ENCODE peak calls at places on chromosome 4, in ten cellular contexts. One of them, this sample, is unnamed.

GRCh38 chr4:102629686-102630085 is 128.5 kb downstream of the NFKB1 start:
- DNase-seq in HepG2: no peak
- DNase-seq in HFFc6: no peak
- DNase-seq in astrocyte of the spinal cord: no peak
- DNase-seq in RWPE1: no peak
- DNase-seq in activated B cell treated with CpG ODN at 0.5 μM for 24 hours: no peak
- DNase-seq in mucosa of descending colon: no peak
- DNase-seq in astrocyte of the cerebellum: no peak
- DNase-seq in psoas muscle: no peak
- DNase-seq in esophagus muscularis mucosa: no peak
- DNase-seq in this sample: no peak

GRCh38 chr4:185311113-185311888 is 84.4 kb downstream of the LRP2BP start:
- DNase-seq in HepG2: no peak
- DNase-seq in HFFc6: no peak
- DNase-seq in astrocyte of the spinal cord: no peak
- DNase-seq in RWPE1: no peak
- DNase-seq in activated B cell treated with CpG ODN at 0.5 μM for 24 hours: no peak
- DNase-seq in mucosa of descending colon: no peak
- DNase-seq in astrocyte of the cerebellum: no peak
- DNase-seq in psoas muscle: no peak
- DNase-seq in esophagus muscularis mucosa: no peak
- DNase-seq in this sample: no peak

GRCh38 chr4:110165382-110166285 is 32.8 kb downstream of the ELOVL6 start:
- DNase-seq in HepG2: no peak
- DNase-seq in HFFc6: peak; percentile 77
- DNase-seq in astrocyte of the spinal cord: peak; percentile 66
- DNase-seq in RWPE1: peak; percentile 69
- DNase-seq in activated B cell treated with CpG ODN at 0.5 μM for 24 hours: no peak
- DNase-seq in mucosa of descending colon: no peak
- DNase-seq in astrocyte of the cerebellum: no peak
- DNase-seq in psoas muscle: no peak
- DNase-seq in esophagus muscularis mucosa: no peak
- DNase-seq in this sample: peak; percentile 38

GRCh38 chr4:168273838-168274237 is 44.7 kb downstream of the DDX60 start:
- DNase-seq in HepG2: no peak
- DNase-seq in HFFc6: no peak
- DNase-seq in astrocyte of the spinal cord: no peak
- DNase-seq in RWPE1: no peak
- DNase-seq in activated B cell treated with CpG ODN at 0.5 μM for 24 hours: no peak
- DNase-seq in mucosa of descending colon: no peak
- DNase-seq in astrocyte of the cerebellum: no peak
- DNase-seq in psoas muscle: no peak
- DNase-seq in esophagus muscularis mucosa: no peak
- DNase-seq in this sample: no peak

GRCh38 chr4:163762756-163763155 is 268.3 kb downstream of the TMA16 start:
- DNase-seq in HepG2: no peak
- DNase-seq in HFFc6: no peak
- DNase-seq in astrocyte of the spinal cord: no peak
- DNase-seq in RWPE1: no peak
- DNase-seq in activated B cell treated with CpG ODN at 0.5 μM for 24 hours: no peak
- DNase-seq in mucosa of descending colon: no peak
- DNase-seq in astrocyte of the cerebellum: no peak
- DNase-seq in psoas muscle: no peak
- DNase-seq in esophagus muscularis mucosa: no peak
- DNase-seq in this sample: no peak

GRCh38 chr4:87220094-87220831 is at the start of gene KLHL8:
- DNase-seq in HepG2: peak; percentile 75
- DNase-seq in HFFc6: peak; percentile 71
- DNase-seq in astrocyte of the spinal cord: peak; percentile 87
- DNase-seq in RWPE1: peak; percentile 89
- DNase-seq in activated B cell treated with CpG ODN at 0.5 μM for 24 hours: peak; percentile 93
- DNase-seq in mucosa of descending colon: peak; percentile 91
- DNase-seq in astrocyte of the cerebellum: peak; percentile 40
- DNase-seq in psoas muscle: peak; percentile 89
- DNase-seq in esophagus muscularis mucosa: peak; percentile 94
- DNase-seq in this sample: no peak

GRCh38 chr4:125838924-125839323 is 524.2 kb downstream of the FAT4 start:
- DNase-seq in HepG2: no peak
- DNase-seq in HFFc6: no peak
- DNase-seq in astrocyte of the spinal cord: no peak
- DNase-seq in RWPE1: no peak
- DNase-seq in activated B cell treated with CpG ODN at 0.5 μM for 24 hours: no peak
- DNase-seq in mucosa of descending colon: no peak
- DNase-seq in astrocyte of the cerebellum: no peak
- DNase-seq in psoas muscle: no peak
- DNase-seq in esophagus muscularis mucosa: no peak
- DNase-seq in this sample: no peak

GRCh38 chr4:133156096-133156495 is 7.0 kb downstream of the PCDH10 start:
- DNase-seq in HepG2: no peak
- DNase-seq in HFFc6: no peak
- DNase-seq in astrocyte of the spinal cord: peak; percentile 57
- DNase-seq in RWPE1: no peak
- DNase-seq in activated B cell treated with CpG ODN at 0.5 μM for 24 hours: no peak
- DNase-seq in mucosa of descending colon: no peak
- DNase-seq in astrocyte of the cerebellum: peak; percentile 75
- DNase-seq in psoas muscle: no peak
- DNase-seq in esophagus muscularis mucosa: peak; percentile 91
- DNase-seq in this sample: no peak

GRCh38 chr4:69684821-69685220 is 31.8 kb upstream of the UGT2A1 start:
- DNase-seq in HepG2: no peak
- DNase-seq in HFFc6: no peak
- DNase-seq in astrocyte of the spinal cord: no peak
- DNase-seq in RWPE1: no peak
- DNase-seq in activated B cell treated with CpG ODN at 0.5 μM for 24 hours: no peak
- DNase-seq in mucosa of descending colon: no peak
- DNase-seq in astrocyte of the cerebellum: no peak
- DNase-seq in psoas muscle: no peak
- DNase-seq in esophagus muscularis mucosa: no peak
- DNase-seq in this sample: no peak

GRCh38 chr4:184444953-184445309 is 29.4 kb downstream of the IRF2 start:
- DNase-seq in HepG2: no peak
- DNase-seq in HFFc6: no peak
- DNase-seq in astrocyte of the spinal cord: no peak
- DNase-seq in RWPE1: no peak
- DNase-seq in activated B cell treated with CpG ODN at 0.5 μM for 24 hours: peak; percentile 42
- DNase-seq in mucosa of descending colon: peak; percentile 65
- DNase-seq in astrocyte of the cerebellum: no peak
- DNase-seq in psoas muscle: no peak
- DNase-seq in esophagus muscularis mucosa: no peak
- DNase-seq in this sample: no peak

GRCh38 chr4:110631582-110632505 is 9.0 kb upstream of the PITX2 start:
- DNase-seq in HepG2: peak; percentile 54
- DNase-seq in HFFc6: peak; percentile 80
- DNase-seq in astrocyte of the spinal cord: peak; percentile 85
- DNase-seq in RWPE1: peak; percentile 76
- DNase-seq in activated B cell treated with CpG ODN at 0.5 μM for 24 hours: no peak
- DNase-seq in mucosa of descending colon: peak; percentile 70
- DNase-seq in astrocyte of the cerebellum: peak; percentile 69
- DNase-seq in psoas muscle: peak; percentile 79
- DNase-seq in esophagus muscularis mucosa: no peak
- DNase-seq in this sample: peak; percentile 74

GRCh38 chr4:72312032-72312650 is 256.9 kb downstream of the ADAMTS3 start:
- DNase-seq in HepG2: peak; percentile 1
- DNase-seq in HFFc6: peak; percentile 91
- DNase-seq in astrocyte of the spinal cord: peak; percentile 97
- DNase-seq in RWPE1: peak; percentile 74
- DNase-seq in activated B cell treated with CpG ODN at 0.5 μM for 24 hours: no peak
- DNase-seq in mucosa of descending colon: peak; percentile 36
- DNase-seq in astrocyte of the cerebellum: peak; percentile 97
- DNase-seq in psoas muscle: peak; percentile 60
- DNase-seq in esophagus muscularis mucosa: no peak
- DNase-seq in this sample: peak; percentile 91

GRCh38 chr4:39233114-39233513 is 50.8 kb downstream of the WDR19 start:
- DNase-seq in HepG2: peak; percentile 39
- DNase-seq in HFFc6: no peak
- DNase-seq in astrocyte of the spinal cord: no peak
- DNase-seq in RWPE1: no peak
- DNase-seq in activated B cell treated with CpG ODN at 0.5 μM for 24 hours: no peak
- DNase-seq in mucosa of descending colon: no peak
- DNase-seq in astrocyte of the cerebellum: no peak
- DNase-seq in psoas muscle: no peak
- DNase-seq in esophagus muscularis mucosa: no peak
- DNase-seq in this sample: no peak

GRCh38 chr4:122577808-122578781 is 42.8 kb downstream of the IL21 start:
- DNase-seq in HepG2: peak; percentile 41
- DNase-seq in HFFc6: peak; percentile 37
- DNase-seq in astrocyte of the spinal cord: peak; percentile 41
- DNase-seq in RWPE1: peak; percentile 66
- DNase-seq in activated B cell treated with CpG ODN at 0.5 μM for 24 hours: no peak
- DNase-seq in mucosa of descending colon: no peak
- DNase-seq in astrocyte of the cerebellum: no peak
- DNase-seq in psoas muscle: no peak
- DNase-seq in esophagus muscularis mucosa: no peak
- DNase-seq in this sample: no peak

GRCh38 chr4:179325181-179325580 is 1882.9 kb upstream of the AGA start:
- DNase-seq in HepG2: no peak
- DNase-seq in HFFc6: no peak
- DNase-seq in astrocyte of the spinal cord: peak; percentile 36
- DNase-seq in RWPE1: no peak
- DNase-seq in activated B cell treated with CpG ODN at 0.5 μM for 24 hours: no peak
- DNase-seq in mucosa of descending colon: no peak
- DNase-seq in astrocyte of the cerebellum: peak; percentile 0
- DNase-seq in psoas muscle: no peak
- DNase-seq in esophagus muscularis mucosa: no peak
- DNase-seq in this sample: no peak

GRCh38 chr4:16026155-16026761 is 57.6 kb downstream of the PROM1 start:
- DNase-seq in HepG2: peak; percentile 44
- DNase-seq in HFFc6: peak; percentile 25
- DNase-seq in astrocyte of the spinal cord: peak; percentile 66
- DNase-seq in RWPE1: peak; percentile 33
- DNase-seq in activated B cell treated with CpG ODN at 0.5 μM for 24 hours: no peak
- DNase-seq in mucosa of descending colon: no peak
- DNase-seq in astrocyte of the cerebellum: peak; percentile 60
- DNase-seq in psoas muscle: no peak
- DNase-seq in esophagus muscularis mucosa: no peak
- DNase-seq in this sample: peak; percentile 25

GRCh38 chr4:20700007-20700761 is at the start of gene PACRGL:
- DNase-seq in HepG2: peak; percentile 91
- DNase-seq in HFFc6: peak; percentile 94
- DNase-seq in astrocyte of the spinal cord: peak; percentile 94
- DNase-seq in RWPE1: peak; percentile 84
- DNase-seq in activated B cell treated with CpG ODN at 0.5 μM for 24 hours: peak; percentile 90
- DNase-seq in mucosa of descending colon: peak; percentile 96
- DNase-seq in astrocyte of the cerebellum: peak; percentile 70
- DNase-seq in psoas muscle: peak; percentile 96
- DNase-seq in esophagus muscularis mucosa: peak; percentile 98
- DNase-seq in this sample: peak; percentile 55
- TF ChIP-seq CTCF in HepG2: no peak
- TF ChIP-seq CTCF in HFFc6: no peak
- TF ChIP-seq CTCF in astrocyte of the spinal cord: no peak
- TF ChIP-seq CTCF in RWPE1: no peak
- TF ChIP-seq CTCF in activated B cell treated with CpG ODN at 0.5 μM for 24 hours: no peak
- TF ChIP-seq CTCF in mucosa of descending colon: no peak
- TF ChIP-seq CTCF in astrocyte of the cerebellum: no peak
- TF ChIP-seq CTCF in psoas muscle: no peak
- TF ChIP-seq CTCF in esophagus muscularis mucosa: no peak
- TF ChIP-seq CTCF in this sample: no peak

GRCh38 chr4:124111411-124111810 is 601.1 kb downstream of the ANKRD50 start:
- DNase-seq in HepG2: no peak
- DNase-seq in HFFc6: no peak
- DNase-seq in astrocyte of the spinal cord: no peak
- DNase-seq in RWPE1: no peak
- DNase-seq in activated B cell treated with CpG ODN at 0.5 μM for 24 hours: no peak
- DNase-seq in mucosa of descending colon: no peak
- DNase-seq in astrocyte of the cerebellum: no peak
- DNase-seq in psoas muscle: no peak
- DNase-seq in esophagus muscularis mucosa: no peak
- DNase-seq in this sample: no peak

GRCh38 chr4:124111922-124112321 is 600.6 kb downstream of the ANKRD50 start:
- DNase-seq in HepG2: peak; percentile 55
- DNase-seq in HFFc6: peak; percentile 61
- DNase-seq in astrocyte of the spinal cord: peak; percentile 89
- DNase-seq in RWPE1: peak; percentile 29
- DNase-seq in activated B cell treated with CpG ODN at 0.5 μM for 24 hours: no peak
- DNase-seq in mucosa of descending colon: no peak
- DNase-seq in astrocyte of the cerebellum: peak; percentile 86
- DNase-seq in psoas muscle: no peak
- DNase-seq in esophagus muscularis mucosa: no peak
- DNase-seq in this sample: peak; percentile 64
- TF ChIP-seq CTCF in HepG2: peak; percentile 83
- TF ChIP-seq CTCF in HFFc6: peak; percentile 89
- TF ChIP-seq CTCF in astrocyte of the spinal cord: peak; percentile 49
- TF ChIP-seq CTCF in RWPE1: peak; percentile 70
- TF ChIP-seq CTCF in activated B cell treated with CpG ODN at 0.5 μM for 24 hours: no peak
- TF ChIP-seq CTCF in mucosa of descending colon: no peak
- TF ChIP-seq CTCF in astrocyte of the cerebellum: peak; percentile 63
- TF ChIP-seq CTCF in psoas muscle: peak; percentile 72
- TF ChIP-seq CTCF in esophagus muscularis mucosa: peak; percentile 69
- TF ChIP-seq CTCF in this sample: peak; percentile 65

DNA sequence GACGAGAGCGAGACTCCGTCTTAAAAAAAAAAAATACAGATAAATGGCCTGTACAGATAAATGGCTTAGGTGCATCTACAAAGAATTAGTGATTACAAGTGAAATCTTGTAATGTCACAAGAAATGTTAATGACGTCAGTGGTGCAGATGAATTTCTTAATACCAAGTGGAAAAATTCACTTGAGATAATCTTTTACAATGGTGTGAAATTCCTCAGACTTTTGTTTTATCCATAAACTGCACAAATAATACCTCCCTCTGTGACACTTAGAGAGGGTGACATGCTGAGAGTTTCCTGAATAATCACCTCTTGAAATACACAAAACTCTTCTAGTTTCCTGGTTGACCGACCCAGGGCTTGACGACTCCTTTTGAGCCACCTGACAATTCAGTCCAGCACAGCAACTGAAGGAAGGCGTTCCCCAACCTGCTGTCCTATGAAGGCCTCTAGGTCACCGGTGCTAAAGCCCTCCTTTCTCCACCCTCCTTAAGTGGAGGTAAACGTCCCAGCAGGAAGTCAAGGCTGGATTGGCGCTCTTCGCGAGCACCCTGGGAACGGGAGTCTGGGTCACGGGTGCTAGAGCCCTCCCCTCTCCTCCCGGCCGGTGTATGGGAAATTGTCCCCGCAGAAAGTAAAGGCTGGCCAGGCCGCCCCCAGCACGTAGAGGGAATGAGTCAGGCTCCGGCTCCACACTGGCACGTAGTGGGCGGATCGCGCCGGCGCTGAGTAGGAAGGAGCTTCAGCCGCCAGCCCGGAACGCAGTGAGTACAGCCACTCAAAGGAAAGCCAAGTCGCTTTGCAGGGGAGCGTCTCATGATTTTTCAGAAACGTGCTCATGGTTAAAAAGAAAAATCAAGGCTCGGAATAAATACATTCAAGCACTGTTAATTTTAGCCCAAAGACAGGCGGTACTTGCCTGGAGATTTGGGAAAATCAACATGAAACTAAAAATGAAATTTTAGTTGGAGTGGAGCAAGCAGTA is at the start of gene TMEM144:
- DNase-seq in HepG2: peak; percentile 79
- DNase-seq in HFFc6: peak; percentile 79
- DNase-seq in astrocyte of the spinal cord: peak; percentile 91
- DNase-seq in RWPE1: peak; percentile 85
- DNase-seq in activated B cell treated with CpG ODN at 0.5 μM for 24 hours: no peak
- DNase-seq in mucosa of descending colon: peak; percentile 94
- DNase-seq in astrocyte of the cerebellum: peak; percentile 53
- DNase-seq in psoas muscle: peak; percentile 90
- DNase-seq in esophagus muscularis mucosa: peak; percentile 96
- DNase-seq in this sample: peak; percentile 39
- TF ChIP-seq CTCF in HepG2: peak; percentile 58
- TF ChIP-seq CTCF in HFFc6: no peak
- TF ChIP-seq CTCF in astrocyte of the spinal cord: peak; percentile 16
- TF ChIP-seq CTCF in RWPE1: no peak
- TF ChIP-seq CTCF in activated B cell treated with CpG ODN at 0.5 μM for 24 hours: no peak
- TF ChIP-seq CTCF in mucosa of descending colon: no peak
- TF ChIP-seq CTCF in astrocyte of the cerebellum: peak; percentile 21
- TF ChIP-seq CTCF in psoas muscle: no peak
- TF ChIP-seq CTCF in esophagus muscularis mucosa: peak; percentile 33
- TF ChIP-seq CTCF in this sample: no peak

GRCh38 chr4:95124906-95125504 is 367.2 kb downstream of the BMPR1B start:
- DNase-seq in HepG2: peak; percentile 8
- DNase-seq in HFFc6: peak; percentile 51
- DNase-seq in astrocyte of the spinal cord: peak; percentile 81
- DNase-seq in RWPE1: peak; percentile 61
- DNase-seq in activated B cell treated with CpG ODN at 0.5 μM for 24 hours: no peak
- DNase-seq in mucosa of descending colon: no peak
- DNase-seq in astrocyte of the cerebellum: peak; percentile 66
- DNase-seq in psoas muscle: no peak
- DNase-seq in esophagus muscularis mucosa: no peak
- DNase-seq in this sample: peak; percentile 48
- TF ChIP-seq CTCF in HepG2: peak; percentile 40
- TF ChIP-seq CTCF in HFFc6: peak; percentile 75
- TF ChIP-seq CTCF in astrocyte of the spinal cord: peak; percentile 62
- TF ChIP-seq CTCF in RWPE1: peak; percentile 74
- TF ChIP-seq CTCF in activated B cell treated with CpG ODN at 0.5 μM for 24 hours: no peak
- TF ChIP-seq CTCF in mucosa of descending colon: no peak
- TF ChIP-seq CTCF in astrocyte of the cerebellum: peak; percentile 70
- TF ChIP-seq CTCF in psoas muscle: peak; percentile 50
- TF ChIP-seq CTCF in esophagus muscularis mucosa: peak; percentile 54
- TF ChIP-seq CTCF in this sample: peak; percentile 70

This sample was measured in AG09309.